ENCODE peak calls at places on chromosomes 5 and 9, in six cellular contexts. One of them, this sample, is unnamed. For H3K9me3, the result is how much of the 10 kb centered on the place peaks cover.

GRCh38 chr5:66174338-66174737 is 30.2 kb downstream of the SREK1 start:
- DNase-seq in uterus: no peak
- DNase-seq in esophagus squamous epithelium: no peak
- DNase-seq in heart left ventricle: no peak
- DNase-seq in astrocyte: no peak
- DNase-seq in upper lobe of left lung: no peak
- DNase-seq in this sample: no peak

GRCh38 chr9:111400564-111400898 is 70.5 kb upstream of the OR2K2 start:
- DNase-seq in heart left ventricle: no peak
- DNase-seq in upper lobe of left lung: no peak
- DNase-seq in astrocyte: peak
- DNase-seq in uterus: no peak
- DNase-seq in esophagus squamous epithelium: no peak
- DNase-seq in this sample: no peak

GRCh38 chr9:128275198-128276007 is at the start of gene GOLGA2:
- DNase-seq in uterus: peak
- DNase-seq in esophagus squamous epithelium: no peak
- DNase-seq in heart left ventricle: peak
- DNase-seq in upper lobe of left lung: peak
- DNase-seq in astrocyte: peak
- DNase-seq in this sample: no peak

GRCh38 chr5:173302546-173303155 is 25.6 kb downstream of the STC2 start:
- DNase-seq in astrocyte: peak
- DNase-seq in uterus: no peak
- DNase-seq in esophagus squamous epithelium: no peak
- DNase-seq in heart left ventricle: no peak
- DNase-seq in upper lobe of left lung: no peak
- DNase-seq in this sample: no peak

GRCh38 chr5:135215617-135215995 is 181.6 kb upstream of the PITX1 start:
- DNase-seq in esophagus squamous epithelium: no peak
- DNase-seq in upper lobe of left lung: no peak
- DNase-seq in astrocyte: no peak
- DNase-seq in uterus: no peak
- DNase-seq in heart left ventricle: no peak
- DNase-seq in this sample: no peak

GRCh38 chr5:174699131-174699530 is 25.3 kb upstream of the MSX2 start:
- DNase-seq in esophagus squamous epithelium: no peak
- DNase-seq in heart left ventricle: no peak
- DNase-seq in upper lobe of left lung: no peak
- DNase-seq in uterus: no peak
- DNase-seq in astrocyte: no peak
- DNase-seq in this sample: no peak

GRCh38 chr9:22175972-22176545 is 167.0 kb upstream of the CDKN2B start:
- DNase-seq in astrocyte: no peak
- DNase-seq in upper lobe of left lung: no peak
- DNase-seq in uterus: no peak
- DNase-seq in esophagus squamous epithelium: no peak
- DNase-seq in heart left ventricle: no peak
- DNase-seq in this sample: no peak

GRCh38 chr9:83999141-83999918 is 18.7 kb downstream of the RMI1 start:
- DNase-seq in uterus: no peak
- DNase-seq in upper lobe of left lung: no peak
- DNase-seq in astrocyte: no peak
- DNase-seq in esophagus squamous epithelium: no peak
- DNase-seq in heart left ventricle: no peak
- DNase-seq in this sample: no peak

DNA sequence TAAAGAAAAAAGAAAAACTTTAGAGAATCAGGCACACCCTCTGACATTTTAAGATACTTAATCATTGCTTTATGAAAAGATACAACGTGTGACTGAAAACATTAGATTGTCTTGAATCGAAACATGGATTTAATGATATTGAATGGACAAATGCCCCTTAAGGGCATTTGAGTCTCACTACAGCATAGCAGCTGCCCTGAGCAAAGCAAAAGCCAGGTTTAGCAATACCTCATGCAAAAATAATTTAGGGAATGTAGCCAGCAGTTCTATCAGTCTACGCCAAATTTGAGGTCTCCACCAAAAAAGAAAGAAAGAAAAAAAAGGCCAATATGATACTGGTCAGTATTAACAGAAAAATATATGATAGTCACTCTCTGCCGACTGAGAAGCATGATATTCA is 56.6 kb upstream of the LMNB1 start:
- DNase-seq in esophagus squamous epithelium: no peak
- DNase-seq in uterus: no peak
- DNase-seq in heart left ventricle: no peak
- DNase-seq in astrocyte: no peak
- DNase-seq in upper lobe of left lung: no peak
- DNase-seq in this sample: no peak
- H3K9me3 ChIP-seq in esophagus squamous epithelium: under half
- H3K9me3 ChIP-seq in uterus: under half
- H3K9me3 ChIP-seq in heart left ventricle: under half
- H3K9me3 ChIP-seq in astrocyte: under half
- H3K9me3 ChIP-seq in upper lobe of left lung: under half
- H3K9me3 ChIP-seq in this sample: under half

GRCh38 chr9:96686638-96687335 is 31.7 kb upstream of the PRXL2C start:
- DNase-seq in astrocyte: peak
- DNase-seq in heart left ventricle: peak
- DNase-seq in esophagus squamous epithelium: peak
- DNase-seq in uterus: peak
- DNase-seq in upper lobe of left lung: peak
- DNase-seq in this sample: peak

GRCh38 chr9:96688745-96689464 is 33.8 kb upstream of the PRXL2C start:
- DNase-seq in uterus: no peak
- DNase-seq in heart left ventricle: no peak
- DNase-seq in upper lobe of left lung: no peak
- DNase-seq in astrocyte: no peak
- DNase-seq in esophagus squamous epithelium: no peak
- DNase-seq in this sample: no peak

GRCh38 chr9:96688215-96688614 is 33.1 kb upstream of the PRXL2C start:
- DNase-seq in heart left ventricle: no peak
- DNase-seq in uterus: no peak
- DNase-seq in astrocyte: no peak
- DNase-seq in esophagus squamous epithelium: no peak
- DNase-seq in upper lobe of left lung: peak
- DNase-seq in this sample: no peak

GRCh38 chr9:96691326-96691725 is 36.2 kb upstream of the PRXL2C start:
- DNase-seq in upper lobe of left lung: no peak
- DNase-seq in uterus: no peak
- DNase-seq in astrocyte: no peak
- DNase-seq in heart left ventricle: no peak
- DNase-seq in esophagus squamous epithelium: no peak
- DNase-seq in this sample: no peak
- H3K9me3 ChIP-seq in upper lobe of left lung: under half
- H3K9me3 ChIP-seq in uterus: under half
- H3K9me3 ChIP-seq in astrocyte: under half
- H3K9me3 ChIP-seq in heart left ventricle: under half
- H3K9me3 ChIP-seq in esophagus squamous epithelium: under half
- H3K9me3 ChIP-seq in this sample: under half

DNA sequence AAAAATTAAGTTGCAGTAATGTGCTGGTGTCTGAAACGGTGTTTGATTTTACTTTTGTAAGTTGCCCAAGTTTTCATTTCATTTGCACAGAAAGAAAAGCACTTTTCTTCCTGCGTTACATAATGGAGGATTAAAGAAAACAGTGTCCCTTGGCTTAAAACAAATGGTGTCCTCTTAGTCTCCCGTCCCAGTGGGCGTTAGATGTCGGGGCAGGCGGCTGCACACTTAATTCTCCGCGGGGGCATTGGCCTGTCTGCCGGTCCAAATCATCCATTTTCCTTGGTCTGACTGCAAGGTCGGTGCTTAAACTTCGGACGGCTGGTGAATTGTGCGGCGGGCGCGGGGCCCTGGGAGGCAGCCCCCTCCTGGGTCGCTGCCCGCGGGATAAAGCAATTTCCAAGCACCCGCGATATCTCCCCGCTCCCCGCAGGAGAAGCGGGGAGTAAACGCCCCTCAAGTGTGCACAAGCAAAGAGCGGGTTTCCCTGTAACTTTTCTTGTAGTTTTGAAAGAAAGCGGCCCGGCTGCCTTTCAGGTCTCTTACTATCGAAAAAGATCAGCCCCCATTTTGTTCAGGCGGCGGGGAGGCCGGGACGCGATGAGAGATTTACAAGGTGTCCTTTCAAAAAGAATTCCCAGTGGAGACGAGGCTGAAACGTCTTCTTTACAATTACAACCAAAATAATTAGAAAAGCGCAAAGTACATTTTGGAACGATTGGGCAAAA is 1.5 kb downstream of the IRX1 start:
- DNase-seq in astrocyte: peak
- DNase-seq in upper lobe of left lung: no peak
- DNase-seq in heart left ventricle: no peak
- DNase-seq in esophagus squamous epithelium: no peak
- DNase-seq in uterus: no peak
- DNase-seq in this sample: no peak
- H3K9me3 ChIP-seq in astrocyte: under half
- H3K9me3 ChIP-seq in upper lobe of left lung: under half
- H3K9me3 ChIP-seq in heart left ventricle: under half
- H3K9me3 ChIP-seq in esophagus squamous epithelium: under half
- H3K9me3 ChIP-seq in uterus: under half
- H3K9me3 ChIP-seq in this sample: under half

DNA sequence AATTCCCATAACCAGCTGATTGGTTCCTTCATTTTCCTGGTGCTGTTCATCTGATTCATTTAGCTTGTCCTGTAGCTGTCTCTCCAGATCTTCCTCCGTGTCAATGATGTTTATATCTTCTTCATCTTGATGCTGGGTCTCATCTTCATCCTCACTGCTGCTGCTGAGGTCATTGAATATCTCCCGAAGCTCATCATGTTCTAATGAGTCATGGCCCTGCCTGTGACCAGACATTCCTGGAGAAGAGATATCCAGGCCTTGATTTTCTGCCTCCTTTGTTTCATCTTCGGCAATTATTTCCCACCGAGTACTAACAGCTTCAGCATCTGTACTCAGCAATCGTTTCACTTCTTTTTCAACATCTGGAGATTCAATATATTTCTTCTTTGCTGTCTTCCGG is 1.4 kb downstream of the TAF7 start:
- DNase-seq in uterus: no peak
- DNase-seq in upper lobe of left lung: no peak
- DNase-seq in esophagus squamous epithelium: no peak
- DNase-seq in heart left ventricle: no peak
- DNase-seq in astrocyte: no peak
- DNase-seq in this sample: no peak
- H3K9me3 ChIP-seq in uterus: under half
- H3K9me3 ChIP-seq in upper lobe of left lung: half or more
- H3K9me3 ChIP-seq in esophagus squamous epithelium: half or more
- H3K9me3 ChIP-seq in heart left ventricle: half or more
- H3K9me3 ChIP-seq in astrocyte: under half
- H3K9me3 ChIP-seq in this sample: half or more

This sample was measured in thoracic aorta.